ENCODE peak calls at places on chromosome 1, in nine cellular contexts. J is thoracic aorta, Q is GM23248, H is gastrocnemius medialis, K is upper lobe of right lung, I is adipocyte, B is OCI-LY7, U is MM.1S, M is SJSA1. F is an unnamed sample.

GRCh38 chr1:2356401-2356800 is 35.0 kb downstream of the MORN1 start:
- DNase-seq in K (no peak), U (no peak), J (no peak), I (no peak), M (no peak), B (no peak), Q (no peak), H (no peak), F (no peak)

GRCh38 chr1:9529190-9529589 is 10.1 kb upstream of the SLC25A33 start:
- DNase-seq in B (no peak), U (peak; percentile 34), Q (peak; percentile 39), M (no peak), J (no peak), I (no peak), K (no peak), H (no peak), F (no peak)

GRCh38 chr1:205547932-205548827 is 43.7 kb downstream of the CDK18 start:
- DNase-seq in Q (peak; percentile 20), B (no peak), U (no peak), J (no peak), K (no peak), M (peak; percentile 34), I (no peak), H (no peak), F (no peak)

GRCh38 chr1:38815903-38816627 is 43.5 kb downstream of the RRAGC start:
- DNase-seq in J (no peak), U (peak; percentile 77), Q (peak; percentile 29), K (no peak), B (no peak), H (no peak), M (no peak), I (no peak), F (no peak)

GRCh38 chr1:109198745-109199144 is 15.0 kb upstream of the SARS1 start:
- DNase-seq in U (no peak), H (no peak), Q (peak; percentile 36), B (no peak), K (no peak), M (no peak), I (no peak), J (no peak), F (no peak)

GRCh38 chr1:153141377-153141776 is 9.3 kb downstream of the SPRR2G start:
- DNase-seq in J (no peak), M (no peak), I (no peak), H (no peak), K (no peak), B (no peak), Q (no peak), U (no peak), F (no peak)

GRCh38 chr1:206932271-206932670 is 10.5 kb upstream of the FCMR start:
- DNase-seq in H (no peak), Q (no peak), K (no peak), I (no peak), J (no peak), M (no peak), U (no peak), B (no peak), F (no peak)

GRCh38 chr1:222583079-222583478 is 6.7 kb downstream of the TAF1A start:
- DNase-seq in K (no peak), M (no peak), Q (no peak), H (no peak), U (peak; percentile 69), J (no peak), I (no peak), B (peak; percentile 8), F (no peak)

GRCh38 chr1:156150107-156151000 is 3.0 kb upstream of the SEMA4A start:
- DNase-seq in B (peak; percentile 56), Q (no peak), J (no peak), I (no peak), U (no peak), M (no peak), K (no peak), H (no peak), F (no peak)
- H3K4me1 ChIP-seq in B (peaks cover 73% of the 10 kb centered on the region), Q (peaks cover 27% of the 10 kb centered on the region), J (peaks cover 24% of the 10 kb centered on the region), I (peaks cover 28% of the 10 kb centered on the region), U (peaks cover 76% of the 10 kb centered on the region), M (peaks cover 9% of the 10 kb centered on the region), K (peaks cover 32% of the 10 kb centered on the region), H (peaks cover 11% of the 10 kb centered on the region), F (peaks cover 18% of the 10 kb centered on the region)

DNA sequence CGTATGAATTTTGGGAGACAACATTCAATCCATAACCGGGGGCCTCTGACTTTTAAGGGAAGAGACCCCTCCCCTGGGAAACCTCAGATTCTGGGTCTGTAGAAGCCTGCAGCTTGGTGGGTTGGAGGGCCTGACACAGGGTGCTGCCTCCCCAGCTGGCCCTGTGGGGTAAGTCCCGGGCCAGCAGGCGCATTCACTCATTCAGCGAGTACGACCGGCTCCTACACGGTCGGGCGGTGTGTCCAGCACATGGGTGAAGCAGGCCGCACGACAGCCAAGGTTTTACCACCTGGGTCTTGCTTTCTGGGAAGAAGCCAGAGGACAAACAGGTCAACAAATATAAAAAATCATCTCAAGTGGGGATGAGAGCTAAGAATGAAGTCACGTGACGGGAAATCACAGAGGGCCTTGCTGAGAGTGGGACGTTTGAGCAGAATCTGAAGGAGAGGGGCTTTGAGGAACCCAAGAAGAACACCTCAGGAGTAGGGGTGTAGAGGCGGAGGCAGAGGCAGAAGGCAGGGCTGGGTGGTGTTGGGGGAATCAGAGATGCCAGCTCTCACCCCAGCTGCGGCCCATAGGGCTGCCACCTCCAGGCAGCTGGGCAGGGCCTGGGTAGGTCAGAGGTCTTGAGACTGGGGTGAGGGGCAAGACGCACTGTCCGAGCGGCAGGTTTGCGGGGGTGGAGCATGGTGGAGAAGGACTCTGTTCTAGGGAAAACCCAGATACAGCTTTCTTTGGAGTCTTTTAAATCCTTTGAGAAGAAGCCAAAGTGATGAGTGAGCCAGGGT is 333.3 kb upstream of the VAMP3 start:
- DNase-seq in I (no peak), U (no peak), K (no peak), H (no peak), B (no peak), M (no peak), J (no peak), Q (no peak), F (no peak)
- H3K36me3 ChIP-seq in I (no peaks in the 10 kb centered on the region), U (no peaks in the 10 kb centered on the region), K (no peaks in the 10 kb centered on the region), H (no peaks in the 10 kb centered on the region), B (no peaks in the 10 kb centered on the region), M (no peaks in the 10 kb centered on the region), J (no peaks in the 10 kb centered on the region), Q (no peaks in the 10 kb centered on the region), F (no peaks in the 10 kb centered on the region)

GRCh38 chr1:186680031-186681012 is at the start of gene PTGS2:
- DNase-seq in U (peak; percentile 91), Q (peak; percentile 97), H (peak; percentile 43), M (peak; percentile 55), I (peak; percentile 96), B (no peak), K (peak; percentile 93), J (peak; percentile 41), F (peak; percentile 67)
- H3K4me1 ChIP-seq in U (peaks cover 11% of the 10 kb centered on the region), Q (peaks cover 16% of the 10 kb centered on the region), H (no peaks in the 10 kb centered on the region), M (peaks cover 8% of the 10 kb centered on the region), I (peaks cover 9% of the 10 kb centered on the region), B (no peaks in the 10 kb centered on the region), K (peaks cover 4% of the 10 kb centered on the region), J (peaks cover 17% of the 10 kb centered on the region), F (peaks cover 15% of the 10 kb centered on the region)

DNA sequence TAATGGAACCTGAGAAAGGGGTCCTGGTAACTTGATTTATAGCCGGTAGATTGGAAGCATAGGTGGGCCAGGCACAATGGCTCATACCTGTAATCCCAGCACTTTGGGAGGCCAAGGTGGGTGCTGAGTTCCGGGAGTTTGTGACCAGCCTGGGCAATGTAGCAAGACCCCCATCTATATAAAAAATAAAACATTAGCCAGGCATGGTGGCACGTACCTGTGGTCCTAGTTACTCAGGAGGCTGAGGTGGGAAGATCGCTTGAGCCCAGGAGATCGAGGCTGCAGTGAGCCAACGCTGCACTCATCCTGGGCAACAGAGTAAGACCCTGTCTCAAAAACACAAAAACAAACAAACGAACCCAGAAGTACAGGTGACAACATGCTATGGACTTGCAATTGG is 76.5 kb downstream of the ZNF281 start:
- DNase-seq in H (no peak), B (no peak), K (no peak), M (no peak), J (no peak), Q (no peak), U (no peak), I (no peak), F (no peak)
- H3K36me3 ChIP-seq in H (no peaks in the 10 kb centered on the region), B (no peaks in the 10 kb centered on the region), K (no peaks in the 10 kb centered on the region), M (no peaks in the 10 kb centered on the region), J (no peaks in the 10 kb centered on the region), Q (no peaks in the 10 kb centered on the region), U (no peaks in the 10 kb centered on the region), I (no peaks in the 10 kb centered on the region), F (no peaks in the 10 kb centered on the region)